ENCODE peak calls at places on chromosomes 11 and 22, in six cellular contexts. M, A, X, S, F and B are unnamed samples.

GRCh38 chr11:12260731-12261521 is 116.4 kb upstream of the PARVA start:
- DNase-seq in M (no peak), A (no peak), X (no peak), S (no peak), F (no peak), B (no peak)

GRCh38 chr11:35009941-35010337 is 93.5 kb downstream of the PDHX start:
- DNase-seq in M (no peak), A (no peak), X (no peak), S (no peak), F (no peak), B (no peak)

GRCh38 chr11:8810331-8811301 is 100.4 kb upstream of the AKIP1 start:
- DNase-seq in M (peak), A (peak), X (peak), S (peak), F (peak), B (peak)

GRCh38 chr11:44065851-44066731 is at the start of gene ACCS:
- DNase-seq in M (peak), A (peak), X (peak), S (peak), F (peak), B (peak)

GRCh38 chr11:130999992-131000770 is 83.9 kb upstream of the SNX19 start:
- DNase-seq in M (no peak), A (peak), X (peak), S (no peak), F (peak), B (no peak)

GRCh38 chr22:31488988-31489617 is 539 bp downstream of the EIF4ENIF1 start:
- DNase-seq in M (no peak), A (no peak), X (peak), S (peak), F (peak), B (no peak)

GRCh38 chr11:10514210-10514609 is 26.8 kb downstream of the RNF141 start:
- DNase-seq in M (no peak), A (no peak), X (no peak), S (no peak), F (no peak), B (no peak)

GRCh38 chr11:63914896-63915681 is 1.9 kb downstream of the RCOR2 start:
- DNase-seq in M (no peak), A (no peak), X (no peak), S (peak), F (no peak), B (no peak)

GRCh38 chr11:61113209-61113608 is 10.9 kb downstream of the CD5 start:
- DNase-seq in M (no peak), A (no peak), X (no peak), S (no peak), F (no peak), B (no peak)

GRCh38 chr22:30457964-30458363 is 13.9 kb downstream of the SEC14L3 start:
- DNase-seq in M (peak), A (no peak), X (peak), S (no peak), F (no peak), B (no peak)

GRCh38 chr11:47257518-47258316 is at the start of gene NR1H3:
- DNase-seq in M (no peak), A (peak), X (peak), S (peak), F (peak), B (peak)

GRCh38 chr22:40258463-40259046 is 80.8 kb downstream of the TNRC6B start:
- DNase-seq in M (no peak), A (peak), X (no peak), S (no peak), F (peak), B (no peak)

GRCh38 chr11:86696004-86696403 is 23.6 kb upstream of the ME3 start:
- DNase-seq in M (no peak), A (peak), X (peak), S (no peak), F (peak), B (no peak)

GRCh38 chr22:19122752-19123492 is 710 bp upstream of the DGCR2 start:
- DNase-seq in M (no peak), A (no peak), X (no peak), S (no peak), F (peak), B (no peak)

GRCh38 chr11:130206141-130206540 is 46.6 kb downstream of the ST14 start:
- DNase-seq in M (no peak), A (no peak), X (no peak), S (no peak), F (no peak), B (no peak)

GRCh38 chr11:22192642-22193347 is at the start of gene ANO5:
- DNase-seq in M (peak), A (no peak), X (peak), S (peak), F (no peak), B (peak)

GRCh38 chr11:7603031-7603781 is 70.1 kb downstream of the CYB5R2 start:
- DNase-seq in M (no peak), A (no peak), X (no peak), S (no peak), F (no peak), B (no peak)